ENCODE peak calls at places on chromosomes 2 and 18, in five cellular contexts. Y, N, R, O and E are unnamed samples. For H3K4me1, the result is how much of the 10 kb centered on the place peaks cover.

GRCh38 chr2:202848813-202849212 is 22.8 kb downstream of the ICA1L start:
- DNase-seq in O (no peak), R (no peak), Y (no peak), N (no peak), E (no peak)

GRCh38 chr2:53450885-53451284 is 316.7 kb upstream of the CHAC2 start:
- DNase-seq in R (no peak), O (no peak), Y (no peak), N (no peak), E (no peak)

GRCh38 chr2:30150786-30151185 is 4.0 kb downstream of the YPEL5 start:
- DNase-seq in Y (no peak), O (no peak), N (no peak), R (no peak), E (no peak)

GRCh38 chr2:20641123-20641985 is 9.5 kb downstream of the HS1BP3 start:
- DNase-seq in Y (peak), R (no peak), N (no peak), O (peak), E (no peak)

GRCh38 chr2:109317471-109318090 is 188.6 kb downstream of the SH3RF3 start:
- DNase-seq in Y (peak), R (no peak), O (no peak), N (no peak), E (no peak)

GRCh38 chr18:40904295-40904694 is 1050.7 kb upstream of the PIK3C3 start:
- DNase-seq in Y (no peak), O (no peak), R (no peak), N (no peak), E (no peak)

GRCh38 chr2:228657807-228658402 is 476.4 kb upstream of the SPHKAP start:
- DNase-seq in R (peak), Y (peak), O (no peak), N (no peak), E (no peak)

GRCh38 chr2:29650634-29651097 is 270.7 kb downstream of the ALK start:
- DNase-seq in N (no peak), Y (no peak), O (no peak), R (no peak), E (peak)

GRCh38 chr2:117859924-117860647 is 45.6 kb downstream of the DDX18 start:
- DNase-seq in Y (no peak), R (no peak), O (no peak), N (no peak), E (no peak)

GRCh38 chr2:102277202-102277700 is 34.1 kb upstream of the IL1RL1 start:
- DNase-seq in R (no peak), Y (no peak), O (no peak), N (no peak), E (no peak)

GRCh38 chr2:86598966-86599365 is 24.7 kb downstream of the RNF103 start:
- DNase-seq in Y (no peak), O (peak), R (no peak), N (no peak), E (no peak)

GRCh38 chr18:72830109-72830508 is 37.7 kb downstream of the NETO1 start:
- DNase-seq in R (no peak), N (no peak), O (no peak), Y (no peak), E (no peak)

GRCh38 chr2:42021490-42021889 is 26.3 kb upstream of the PKDCC start:
- DNase-seq in N (no peak), O (no peak), R (no peak), Y (peak), E (peak)

DNA sequence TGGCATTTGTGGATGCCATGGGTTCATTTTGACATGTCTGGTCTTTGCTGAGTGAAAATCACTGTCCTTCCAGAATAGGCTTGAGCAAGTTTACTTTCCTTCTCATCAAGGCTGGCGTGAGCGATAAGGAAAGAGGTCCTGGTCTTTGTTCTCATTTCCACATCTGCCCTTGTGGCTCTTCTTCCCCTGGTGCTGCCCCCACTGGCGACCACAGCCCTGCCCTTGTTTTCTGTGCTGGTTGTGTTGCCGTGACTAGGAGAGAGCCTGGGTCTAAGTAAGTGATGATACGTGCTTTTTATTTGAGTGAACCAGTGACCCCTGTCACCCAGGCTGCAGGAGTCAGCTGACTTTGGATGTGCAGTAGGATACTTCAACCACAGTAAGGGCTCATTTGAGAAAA is 441.7 kb downstream of the RNF144A start:
- DNase-seq in O (no peak), R (peak), Y (no peak), N (no peak), E (no peak)
- TF ChIP-seq CTCF in O (no peak), R (peak), Y (no peak), N (no peak), E (peak)

GRCh38 chr18:13565228-13565627 is 161.1 kb downstream of the FAM210A start:
- DNase-seq in Y (no peak), N (no peak), O (no peak), R (no peak), E (no peak)
- H3K4me1 ChIP-seq in Y (under half), N (under half), O (under half), R (under half), E (under half)

GRCh38 chr2:216206821-216207220 is 97.7 kb downstream of the XRCC5 start:
- DNase-seq in O (no peak), Y (no peak), N (no peak), R (no peak), E (no peak)
- H3K4me3 ChIP-seq in O (no peak), Y (no peak), N (no peak), R (no peak), E (no peak)

DNA sequence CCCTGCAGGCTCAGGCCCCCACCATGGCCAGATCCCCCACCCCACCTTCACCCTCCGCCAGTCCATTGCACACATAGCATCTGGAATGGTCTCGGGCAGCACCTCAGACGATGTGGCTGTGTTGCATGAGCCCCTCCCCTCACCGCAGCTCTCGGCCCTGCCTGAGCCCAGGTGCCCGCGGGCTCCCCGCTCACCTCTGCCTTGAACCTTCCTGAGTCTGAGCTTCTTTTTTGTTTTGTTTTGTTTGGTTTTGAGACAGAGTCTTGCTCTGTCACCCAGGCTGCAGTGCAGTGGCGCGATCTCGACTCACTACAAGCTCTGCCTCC is 20.1 kb downstream of the RRM2 start:
- DNase-seq in Y (no peak), R (no peak), O (no peak), N (no peak), E (no peak)
- TF ChIP-seq CTCF in Y (no peak), R (no peak), O (no peak), N (no peak), E (no peak)

GRCh38 chr2:23824777-23825212 is 102.1 kb downstream of the ATAD2B start:
- DNase-seq in O (peak), N (no peak), R (peak), Y (peak), E (peak)

GRCh38 chr2:23826771-23827170 is 100.2 kb downstream of the ATAD2B start:
- DNase-seq in Y (no peak), N (no peak), R (no peak), O (no peak), E (no peak)

GRCh38 chr2:23828256-23828980 is 98.5 kb downstream of the ATAD2B start:
- DNase-seq in N (no peak), O (no peak), Y (no peak), R (no peak), E (no peak)

GRCh38 chr2:23823863-23824262 is 103.1 kb downstream of the ATAD2B start:
- DNase-seq in R (no peak), O (no peak), Y (no peak), N (no peak), E (no peak)

GRCh38 chr2:23826079-23826478 is 100.8 kb downstream of the ATAD2B start:
- DNase-seq in N (no peak), O (no peak), Y (no peak), R (no peak), E (no peak)
- H3K4me1 ChIP-seq in N (under half), O (under half), Y (under half), R (under half), E (under half)

GRCh38 chr2:44951124-44951523 is 9.6 kb downstream of the SIX3 start:
- DNase-seq in O (no peak), R (no peak), Y (no peak), N (no peak), E (no peak)

GRCh38 chr2:44950646-44951045 is 9.1 kb downstream of the SIX3 start:
- DNase-seq in O (no peak), R (no peak), Y (no peak), N (no peak), E (no peak)

GRCh38 chr2:44951714-44952113 is 10.2 kb downstream of the SIX3 start:
- DNase-seq in N (no peak), O (no peak), Y (no peak), R (no peak), E (no peak)

GRCh38 chr2:44948565-44949328 is 7.2 kb downstream of the SIX3 start:
- DNase-seq in N (no peak), O (no peak), R (no peak), Y (no peak), E (peak)

GRCh38 chr2:44949329-44950151 is 8.0 kb downstream of the SIX3 start:
- DNase-seq in R (no peak), O (no peak), N (no peak), Y (peak), E (peak)
- H3K4me3 ChIP-seq in R (no peak), O (no peak), N (no peak), Y (no peak), E (no peak)

DNA sequence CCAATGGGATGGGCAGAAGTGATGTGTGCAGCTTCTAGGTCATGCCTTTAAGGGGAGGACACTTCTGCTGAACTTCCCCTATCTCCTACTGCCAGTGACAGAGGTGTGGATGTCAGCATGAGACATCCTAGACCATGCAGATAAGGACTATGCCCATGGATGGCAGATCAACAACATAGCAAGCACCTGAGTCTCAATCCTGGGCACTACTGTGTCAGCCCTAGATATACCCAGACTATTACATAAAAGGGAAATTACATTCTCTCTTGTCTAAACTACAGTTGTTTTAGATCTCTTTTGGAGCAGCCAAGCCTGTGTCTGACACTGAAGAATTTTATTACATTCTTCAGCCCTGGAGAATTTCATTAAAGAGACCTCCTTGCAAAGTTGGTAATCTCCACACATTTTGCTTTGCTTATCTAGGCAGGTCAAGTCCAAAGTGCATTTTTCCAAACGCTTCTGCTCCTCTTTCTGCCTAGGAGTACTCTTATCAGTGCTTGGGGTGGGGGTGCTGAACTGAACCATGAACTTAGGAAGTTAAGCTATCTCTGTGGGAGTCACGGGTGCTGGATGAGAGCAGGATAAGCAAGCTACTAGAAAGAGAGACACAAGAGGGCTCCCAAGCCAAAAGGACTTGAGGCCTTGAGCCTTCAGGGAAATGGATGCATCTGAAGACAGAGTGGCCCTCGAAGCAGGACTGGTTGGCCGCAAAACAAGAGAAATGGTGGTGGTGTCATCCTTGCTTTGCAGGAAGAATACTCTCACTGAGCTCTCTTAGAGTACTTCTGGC is 95.2 kb upstream of the SPRED2 start:
- DNase-seq in O (no peak), Y (no peak), N (no peak), R (peak), E (no peak)
- TF ChIP-seq CTCF in O (no peak), Y (no peak), N (no peak), R (peak), E (no peak)